ENCODE peak calls at places on chromosomes 2 and 18, in ten cellular contexts. G, C, E, A, B, F, X, T, U and W are unnamed samples.

GRCh38 chr2:239731422-239731821 is 293.7 kb downstream of the NDUFA10 start:
- DNase-seq in G (no peak), C (peak), E (no peak), A (no peak), B (no peak), F (no peak), X (peak), T (no peak), U (no peak), W (no peak)

GRCh38 chr2:158733430-158733755 is 61.7 kb upstream of the DAPL1 start:
- DNase-seq in G (no peak), C (no peak), E (no peak), A (no peak), B (no peak), F (no peak), X (no peak), T (no peak), U (no peak), W (no peak)

GRCh38 chr2:149645391-149645790 is 57.8 kb upstream of the MMADHC start:
- DNase-seq in G (peak), C (no peak), E (no peak), A (no peak), B (no peak), F (peak), X (no peak), T (no peak), U (peak), W (peak)

GRCh38 chr2:214671330-214671850 is 138.1 kb downstream of the BARD1 start:
- DNase-seq in G (no peak), C (no peak), E (no peak), A (no peak), B (no peak), F (no peak), X (no peak), T (no peak), U (no peak), W (no peak)

GRCh38 chr2:120858361-120858760 is 122.7 kb downstream of the GLI2 start:
- DNase-seq in G (no peak), C (peak), E (no peak), A (no peak), B (no peak), F (no peak), X (no peak), T (peak), U (no peak), W (no peak)

GRCh38 chr2:231869704-231870103 is 56.5 kb downstream of the NPPC start:
- DNase-seq in G (no peak), C (no peak), E (no peak), A (no peak), B (no peak), F (no peak), X (no peak), T (no peak), U (no peak), W (no peak)

GRCh38 chr2:27042159-27042661 is 9.3 kb upstream of the AGBL5 start:
- DNase-seq in G (no peak), C (peak), E (no peak), A (no peak), B (peak), F (no peak), X (no peak), T (no peak), U (no peak), W (no peak)

GRCh38 chr2:70190086-70190412 is 770 bp downstream of the C2orf42 start:
- DNase-seq in G (peak), C (no peak), E (no peak), A (no peak), B (peak), F (peak), X (peak), T (no peak), U (no peak), W (no peak)

GRCh38 chr2:241017228-241017940 is 19.0 kb downstream of the SNED1 start:
- DNase-seq in G (no peak), C (no peak), E (no peak), A (no peak), B (no peak), F (no peak), X (no peak), T (no peak), U (no peak), W (no peak)

GRCh38 chr2:30802611-30803010 is 4.6 kb downstream of the CAPN13 start:
- DNase-seq in G (no peak), C (no peak), E (no peak), A (no peak), B (no peak), F (no peak), X (no peak), T (no peak), U (no peak), W (no peak)

GRCh38 chr18:9988665-9989064 is 74.8 kb downstream of the VAPA start:
- DNase-seq in G (no peak), C (no peak), E (no peak), A (no peak), B (no peak), F (no peak), X (no peak), T (no peak), U (no peak), W (no peak)

GRCh38 chr2:19743641-19744040 is 158.1 kb downstream of the TTC32 start:
- DNase-seq in G (no peak), C (no peak), E (no peak), A (no peak), B (no peak), F (no peak), X (no peak), T (no peak), U (no peak), W (no peak)

DNA sequence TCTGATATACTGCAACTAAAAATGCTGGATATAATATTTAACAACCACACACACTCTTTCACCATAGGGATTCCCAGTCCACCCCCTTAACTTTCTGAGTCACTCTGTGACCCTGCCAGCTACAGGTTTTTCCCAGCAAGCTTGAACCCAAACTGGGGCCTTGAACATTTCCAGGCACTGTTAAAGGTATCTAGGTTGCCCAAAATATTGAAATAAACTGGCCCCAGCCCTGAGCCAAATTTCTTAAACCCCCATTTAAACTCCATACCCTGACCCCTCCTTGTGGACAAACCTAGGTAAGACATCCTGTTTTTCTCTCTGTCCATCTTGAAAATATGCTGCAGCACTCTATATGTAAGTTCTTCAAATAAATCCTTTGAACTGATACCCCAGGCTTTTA is 19.7 kb upstream of the DCTN1 start:
- DNase-seq in G (no peak), C (no peak), E (no peak), A (no peak), B (no peak), F (peak), X (peak), T (peak), U (peak), W (peak)
- TF ChIP-seq CTCF in G (peak), C (peak), E (peak), A (peak), B (peak), F (peak), X (peak), T (peak), U (peak), W (peak)

GRCh38 chr2:15746354-15747171 is 154.9 kb downstream of the DDX1 start:
- DNase-seq in G (no peak), C (no peak), E (no peak), A (no peak), B (no peak), F (no peak), X (no peak), T (no peak), U (no peak), W (no peak)

GRCh38 chr2:15747698-15748471 is 156.2 kb downstream of the DDX1 start:
- DNase-seq in G (no peak), C (no peak), E (no peak), A (no peak), B (no peak), F (peak), X (peak), T (no peak), U (no peak), W (no peak)

GRCh38 chr2:15745907-15746306 is 154.2 kb downstream of the DDX1 start:
- DNase-seq in G (no peak), C (no peak), E (no peak), A (peak), B (no peak), F (no peak), X (no peak), T (no peak), U (no peak), W (no peak)

GRCh38 chr2:15748736-15749323 is 157.2 kb downstream of the DDX1 start:
- DNase-seq in G (no peak), C (no peak), E (no peak), A (no peak), B (peak), F (peak), X (peak), T (peak), U (peak), W (no peak)

GRCh38 chr2:15747172-15747550 is 155.5 kb downstream of the DDX1 start:
- DNase-seq in G (no peak), C (no peak), E (no peak), A (no peak), B (no peak), F (no peak), X (no peak), T (no peak), U (no peak), W (no peak)
- H3K4me3 ChIP-seq in G (no peak), C (no peak), E (no peak), A (no peak), B (no peak), F (no peak), X (no peak), T (no peak), U (no peak), W (no peak)

GRCh38 chr2:10317646-10318045 is 14.9 kb downstream of the HPCAL1 start:
- DNase-seq in G (no peak), C (no peak), E (no peak), A (no peak), B (no peak), F (no peak), X (peak), T (peak), U (no peak), W (no peak)
- TF ChIP-seq CTCF in G (no peak), C (no peak), E (no peak), A (no peak), B (no peak), F (no peak), X (peak), T (peak), U (no peak), W (no peak)

GRCh38 chr2:160271166-160272086 is 71.4 kb upstream of the ITGB6 start:
- DNase-seq in G (no peak), C (no peak), E (no peak), A (peak), B (peak), F (peak), X (peak), T (no peak), U (no peak), W (peak)
- H3K4me3 ChIP-seq in G (no peak), C (no peak), E (no peak), A (peak), B (no peak), F (peak), X (no peak), T (no peak), U (no peak), W (peak)

GRCh38 chr2:217208867-217209266 is 349.0 kb upstream of the TNP1 start:
- DNase-seq in G (no peak), C (no peak), E (no peak), A (no peak), B (no peak), F (no peak), X (no peak), T (no peak), U (no peak), W (no peak)
- TF ChIP-seq CTCF in G (no peak), C (no peak), E (no peak), A (no peak), B (no peak), F (no peak), X (no peak), T (no peak), U (no peak), W (no peak)

DNA sequence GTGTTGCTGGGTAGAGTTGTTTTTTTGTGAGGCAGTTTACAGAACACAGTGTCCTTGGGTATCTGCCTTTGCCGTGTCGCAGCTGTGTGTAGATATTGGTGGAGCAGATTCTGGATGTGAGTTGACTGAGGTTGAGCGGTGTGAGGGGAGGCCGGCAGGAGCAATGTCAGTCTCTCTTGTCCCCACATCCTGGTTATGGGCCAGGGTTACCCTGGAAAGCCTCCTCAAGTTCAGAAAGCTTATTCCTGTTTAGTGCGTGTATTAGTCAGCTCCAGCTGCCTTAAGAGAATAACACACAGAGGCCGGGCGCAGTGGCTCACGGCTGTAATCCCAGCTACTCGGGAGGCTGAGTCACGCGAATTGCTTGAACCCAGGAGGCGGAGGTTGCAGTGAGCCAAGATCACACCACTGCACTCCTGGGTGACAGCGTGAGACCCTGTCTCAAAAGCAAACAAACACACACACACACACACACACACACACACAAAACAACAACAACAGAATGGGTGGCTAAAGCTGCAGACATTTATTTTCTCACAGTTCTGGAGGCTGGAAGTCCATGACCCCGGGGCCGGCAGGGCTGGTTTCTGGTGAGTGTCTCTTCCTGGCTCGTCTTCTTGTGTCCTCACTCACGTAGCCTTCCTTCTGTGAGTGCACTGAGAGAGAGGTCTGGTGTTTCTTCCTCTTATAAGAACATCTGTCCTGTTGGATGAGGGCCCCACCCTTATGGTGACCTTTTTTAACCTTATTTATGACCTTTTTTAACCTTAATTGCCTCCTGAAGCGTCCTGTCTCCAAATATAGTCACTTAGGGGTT is 5.1 kb downstream of the NCK2 start:
- DNase-seq in G (peak), C (no peak), E (no peak), A (no peak), B (peak), F (peak), X (no peak), T (no peak), U (peak), W (no peak)
- H3K4me3 ChIP-seq in G (no peak), C (peak), E (peak), A (no peak), B (no peak), F (no peak), X (no peak), T (no peak), U (no peak), W (no peak)

DNA sequence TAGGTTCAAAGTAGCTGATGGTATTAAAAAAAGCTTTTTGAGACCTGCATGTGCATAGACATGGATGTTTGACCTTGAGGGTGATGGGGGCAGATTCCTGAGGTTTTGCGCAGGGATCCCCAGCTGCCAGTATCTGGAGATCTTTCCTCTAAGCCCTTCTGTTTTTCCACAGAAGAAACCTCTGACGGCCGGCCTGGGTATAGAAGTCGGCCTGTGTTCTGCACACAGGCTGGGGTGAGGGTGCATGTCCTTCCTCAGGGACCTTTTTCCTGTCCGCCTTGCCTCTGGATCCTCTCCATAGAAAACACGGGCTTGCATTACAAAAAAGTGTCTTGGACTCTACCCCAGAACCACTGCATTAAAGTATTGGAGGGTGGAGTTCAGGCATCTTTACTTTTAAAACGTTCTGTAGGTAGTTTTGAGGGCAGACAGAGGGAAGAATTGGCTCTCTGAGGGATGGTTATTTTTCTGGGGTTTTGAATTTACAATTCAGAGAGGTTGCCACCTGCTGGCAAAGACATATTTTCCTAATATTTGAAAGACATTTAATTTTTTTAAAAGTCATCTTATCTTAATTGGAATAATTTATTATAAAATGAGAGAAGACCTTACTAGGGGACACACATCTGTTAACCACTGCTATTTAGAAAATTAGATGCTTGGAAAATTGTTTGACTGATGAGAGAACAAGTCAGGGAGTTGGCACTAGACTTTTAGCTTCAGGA is 350.6 kb downstream of the DCDC2C start:
- DNase-seq in G (no peak), C (no peak), E (no peak), A (no peak), B (no peak), F (no peak), X (no peak), T (no peak), U (no peak), W (no peak)
- TF ChIP-seq CTCF in G (no peak), C (no peak), E (no peak), A (no peak), B (no peak), F (no peak), X (peak), T (no peak), U (no peak), W (no peak)

GRCh38 chr2:196360650-196361049 is 189.3 kb upstream of the STK17B start:
- DNase-seq in G (no peak), C (no peak), E (no peak), A (no peak), B (no peak), F (no peak), X (no peak), T (no peak), U (no peak), W (no peak)

GRCh38 chr2:196353717-196354116 is 182.3 kb upstream of the STK17B start:
- DNase-seq in G (no peak), C (no peak), E (no peak), A (no peak), B (no peak), F (no peak), X (no peak), T (no peak), U (no peak), W (no peak)

GRCh38 chr2:196354186-196354585 is 182.8 kb upstream of the STK17B start:
- DNase-seq in G (no peak), C (no peak), E (no peak), A (no peak), B (no peak), F (no peak), X (no peak), T (no peak), U (no peak), W (no peak)

DNA sequence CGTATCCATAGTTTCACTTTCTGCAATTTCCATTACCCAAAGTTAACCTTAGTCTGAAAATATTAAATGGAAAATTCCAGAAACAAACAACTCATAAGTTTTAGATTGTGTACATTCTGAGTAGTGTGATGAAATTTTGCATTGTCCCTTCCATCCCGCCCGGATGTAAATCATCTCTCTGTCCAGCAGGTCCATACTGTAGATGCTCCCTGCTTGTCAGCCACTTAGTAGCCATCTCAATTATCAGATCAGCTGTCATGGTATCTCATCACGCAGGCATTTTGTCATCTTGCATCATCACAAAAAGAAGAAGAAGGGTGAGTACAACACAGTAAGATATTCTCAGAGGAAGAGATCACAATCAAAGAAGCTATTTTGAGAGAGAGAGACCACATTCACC is 185.0 kb upstream of the STK17B start:
- DNase-seq in G (no peak), C (no peak), E (no peak), A (no peak), B (no peak), F (no peak), X (no peak), T (no peak), U (no peak), W (no peak)
- H3K4me3 ChIP-seq in G (no peak), C (no peak), E (no peak), A (peak), B (no peak), F (no peak), X (no peak), T (no peak), U (no peak), W (no peak)

GRCh38 chr2:109395487-109396337 is 218.1 kb downstream of the SEPTIN10 start:
- DNase-seq in G (no peak), C (no peak), E (no peak), A (no peak), B (no peak), F (no peak), X (no peak), T (no peak), U (no peak), W (no peak)

GRCh38 chr2:109398616-109399015 is 215.2 kb downstream of the SEPTIN10 start:
- DNase-seq in G (no peak), C (no peak), E (no peak), A (no peak), B (no peak), F (no peak), X (no peak), T (no peak), U (no peak), W (no peak)

GRCh38 chr2:109399061-109399460 is 214.7 kb downstream of the SEPTIN10 start:
- DNase-seq in G (no peak), C (no peak), E (no peak), A (no peak), B (no peak), F (peak), X (no peak), T (no peak), U (peak), W (peak)

GRCh38 chr2:109397883-109398282 is 215.9 kb downstream of the SEPTIN10 start:
- DNase-seq in G (no peak), C (no peak), E (no peak), A (no peak), B (no peak), F (no peak), X (no peak), T (no peak), U (no peak), W (no peak)

GRCh38 chr2:109396338-109397180 is 217.2 kb downstream of the SEPTIN10 start:
- DNase-seq in G (no peak), C (no peak), E (no peak), A (no peak), B (peak), F (peak), X (no peak), T (no peak), U (peak), W (peak)
- TF ChIP-seq CTCF in G (no peak), C (no peak), E (no peak), A (no peak), B (no peak), F (peak), X (peak), T (no peak), U (no peak), W (peak)

GRCh38 chr2:36963734-36964133 is 2.6 kb downstream of the STRN start:
- DNase-seq in G (no peak), C (no peak), E (no peak), A (no peak), B (no peak), F (no peak), X (no peak), T (no peak), U (no peak), W (no peak)
- H3K4me3 ChIP-seq in G (no peak), C (no peak), E (no peak), A (no peak), B (no peak), F (no peak), X (no peak), T (no peak), U (no peak), W (no peak)